ENCODE peak calls at places on chromosomes 3 and 15, in four cellular contexts. One of them, this sample, is unnamed.

GRCh38 chr15:94231728-94232086 is 346 bp downstream of the MCTP2 start:
- DNase-seq in K562: no peak
- DNase-seq in HCT116: no peak
- DNase-seq in HepG2: peak; percentile 7
- DNase-seq in this sample: no peak

GRCh38 chr15:50531763-50532162 is 14.7 kb downstream of the USP50 start:
- DNase-seq in HCT116: no peak
- DNase-seq in HepG2: no peak
- DNase-seq in K562: no peak
- DNase-seq in this sample: no peak

GRCh38 chr3:59046839-59047238 is 3.0 kb downstream of the CFAP20DC start:
- DNase-seq in K562: no peak
- DNase-seq in HCT116: no peak
- DNase-seq in HepG2: no peak
- DNase-seq in this sample: no peak

GRCh38 chr3:20310629-20311028 is 124.6 kb upstream of the SGO1 start:
- DNase-seq in HepG2: no peak
- DNase-seq in HCT116: no peak
- DNase-seq in K562: no peak
- DNase-seq in this sample: no peak

GRCh38 chr15:61081028-61081322 is 148.1 kb downstream of the RORA start:
- DNase-seq in HepG2: no peak
- DNase-seq in HCT116: no peak
- DNase-seq in K562: no peak
- DNase-seq in this sample: no peak

GRCh38 chr3:42670051-42670576 is 15.2 kb upstream of the KLHL40 start:
- DNase-seq in HepG2: no peak
- DNase-seq in HCT116: no peak
- DNase-seq in K562: no peak
- DNase-seq in this sample: no peak

GRCh38 chr3:87390821-87391220 is 114.4 kb upstream of the POU1F1 start:
- DNase-seq in HCT116: no peak
- DNase-seq in K562: no peak
- DNase-seq in HepG2: no peak
- DNase-seq in this sample: no peak

GRCh38 chr3:4904801-4905695 is 74.2 kb upstream of the BHLHE40 start:
- DNase-seq in HepG2: no peak
- DNase-seq in K562: peak; percentile 25
- DNase-seq in HCT116: no peak
- DNase-seq in this sample: no peak

GRCh38 chr3:35946857-35947514 is 307.7 kb downstream of the ARPP21 start:
- DNase-seq in HepG2: no peak
- DNase-seq in HCT116: no peak
- DNase-seq in K562: no peak
- DNase-seq in this sample: no peak

GRCh38 chr3:187750041-187750512 is 4.8 kb upstream of the BCL6 start:
- DNase-seq in K562: no peak
- DNase-seq in HCT116: peak; percentile 82
- DNase-seq in HepG2: peak; percentile 92
- DNase-seq in this sample: no peak

GRCh38 chr3:72338942-72339749 is 509.1 kb downstream of the SHQ1 start:
- DNase-seq in K562: peak; percentile 87
- DNase-seq in HepG2: peak; percentile 41
- DNase-seq in HCT116: peak; percentile 95
- DNase-seq in this sample: peak; percentile 13

GRCh38 chr3:58034738-58035511 is 26.7 kb downstream of the FLNB start:
- DNase-seq in HepG2: no peak
- DNase-seq in HCT116: no peak
- DNase-seq in K562: peak; percentile 52
- DNase-seq in this sample: no peak

GRCh38 chr3:155386817-155387403 is 93.4 kb upstream of the STRIT1 start:
- DNase-seq in HepG2: no peak
- DNase-seq in K562: no peak
- DNase-seq in HCT116: no peak
- DNase-seq in this sample: no peak

GRCh38 chr3:155385896-155386295 is 92.4 kb upstream of the STRIT1 start:
- DNase-seq in K562: no peak
- DNase-seq in HepG2: no peak
- DNase-seq in HCT116: no peak
- DNase-seq in this sample: no peak

GRCh38 chr3:155386306-155386705 is 92.8 kb upstream of the STRIT1 start:
- DNase-seq in K562: no peak
- DNase-seq in HCT116: no peak
- DNase-seq in HepG2: no peak
- DNase-seq in this sample: no peak

GRCh38 chr3:155377861-155378260 is 84.4 kb upstream of the STRIT1 start:
- DNase-seq in HCT116: no peak
- DNase-seq in K562: no peak
- DNase-seq in HepG2: no peak
- DNase-seq in this sample: no peak

GRCh38 chr3:155382396-155383042 is 89.0 kb upstream of the STRIT1 start:
- DNase-seq in HCT116: peak; percentile 63
- DNase-seq in K562: peak; percentile 85
- DNase-seq in HepG2: peak; percentile 53
- DNase-seq in this sample: peak; percentile 27
- TF ChIP-seq TCF7L2 in HCT116: no peak
- TF ChIP-seq TCF7L2 in K562: no peak
- TF ChIP-seq TCF7L2 in HepG2: no peak
- TF ChIP-seq TCF7L2 in this sample: no peak

GRCh38 chr15:32991544-32992192 is 202.8 kb downstream of the FMN1 start:
- DNase-seq in HepG2: no peak
- DNase-seq in K562: no peak
- DNase-seq in HCT116: no peak
- DNase-seq in this sample: no peak

GRCh38 chr15:32994810-32995424 is 199.6 kb downstream of the FMN1 start:
- DNase-seq in HepG2: peak; percentile 7
- DNase-seq in HCT116: peak; percentile 21
- DNase-seq in K562: peak; percentile 24
- DNase-seq in this sample: peak; percentile 20

GRCh38 chr15:32998182-32998581 is 196.3 kb downstream of the FMN1 start:
- DNase-seq in K562: no peak
- DNase-seq in HCT116: no peak
- DNase-seq in HepG2: no peak
- DNase-seq in this sample: no peak

GRCh38 chr15:32990071-32990470 is 204.4 kb downstream of the FMN1 start:
- DNase-seq in HCT116: no peak
- DNase-seq in HepG2: no peak
- DNase-seq in K562: no peak
- DNase-seq in this sample: no peak

DNA sequence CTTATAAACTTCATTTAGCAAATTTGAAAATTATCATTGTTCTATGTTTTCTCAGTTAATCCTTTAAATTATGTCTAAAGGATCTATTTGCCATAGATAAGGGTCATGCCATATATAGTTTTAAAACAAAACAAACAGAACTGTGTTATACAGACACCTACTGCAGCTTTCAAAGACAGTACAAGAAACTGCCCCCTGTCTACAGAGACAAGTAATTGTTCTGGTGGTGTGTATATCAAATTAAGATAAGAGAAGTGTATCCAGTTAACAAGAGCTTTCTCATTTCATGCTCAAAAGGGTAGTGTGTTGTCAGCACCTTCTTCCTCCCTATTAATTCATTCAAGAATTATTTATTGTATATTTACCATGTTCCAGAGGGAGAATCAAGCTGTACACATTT is 201.2 kb downstream of the FMN1 start:
- DNase-seq in K562: no peak
- DNase-seq in HepG2: no peak
- DNase-seq in HCT116: no peak
- DNase-seq in this sample: no peak
- TF ChIP-seq CTCF in K562: peak; percentile 17
- TF ChIP-seq CTCF in HepG2: no peak
- TF ChIP-seq CTCF in HCT116: no peak
- TF ChIP-seq CTCF in this sample: no peak

DNA sequence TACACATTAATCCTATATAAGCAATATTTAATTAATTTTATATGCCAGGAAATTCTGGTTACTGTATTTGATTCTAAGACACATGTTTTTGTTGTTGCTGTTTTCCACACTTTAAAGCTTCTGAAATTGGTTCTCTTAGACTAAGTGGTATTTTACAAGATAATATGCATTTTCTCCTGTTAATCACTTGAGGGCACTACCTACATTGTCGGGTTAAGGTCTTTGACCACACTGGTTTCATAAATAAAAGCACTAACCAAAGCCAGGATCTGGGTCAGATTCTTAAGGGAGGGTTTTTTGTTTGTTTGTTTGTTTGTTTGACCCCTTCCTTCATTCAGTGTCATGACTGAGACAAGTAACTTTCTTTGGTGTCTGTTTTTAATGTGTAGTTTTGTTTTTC is 590.2 kb downstream of the RBMS3 start:
- DNase-seq in HCT116: no peak
- DNase-seq in K562: no peak
- DNase-seq in HepG2: no peak
- DNase-seq in this sample: no peak
- TF ChIP-seq SIN3A in HCT116: no peak
- TF ChIP-seq SIN3A in K562: no peak
- TF ChIP-seq SIN3A in HepG2: no peak
- TF ChIP-seq SIN3A in this sample: no peak

GRCh38 chr3:119420196-119420595 is 43.2 kb downstream of the TMEM39A start:
- DNase-seq in K562: peak; percentile 14
- DNase-seq in HepG2: no peak
- DNase-seq in HCT116: no peak
- DNase-seq in this sample: no peak
- TF ChIP-seq TCF7L2 in K562: no peak
- TF ChIP-seq TCF7L2 in HepG2: no peak
- TF ChIP-seq TCF7L2 in HCT116: no peak
- TF ChIP-seq TCF7L2 in this sample: no peak

DNA sequence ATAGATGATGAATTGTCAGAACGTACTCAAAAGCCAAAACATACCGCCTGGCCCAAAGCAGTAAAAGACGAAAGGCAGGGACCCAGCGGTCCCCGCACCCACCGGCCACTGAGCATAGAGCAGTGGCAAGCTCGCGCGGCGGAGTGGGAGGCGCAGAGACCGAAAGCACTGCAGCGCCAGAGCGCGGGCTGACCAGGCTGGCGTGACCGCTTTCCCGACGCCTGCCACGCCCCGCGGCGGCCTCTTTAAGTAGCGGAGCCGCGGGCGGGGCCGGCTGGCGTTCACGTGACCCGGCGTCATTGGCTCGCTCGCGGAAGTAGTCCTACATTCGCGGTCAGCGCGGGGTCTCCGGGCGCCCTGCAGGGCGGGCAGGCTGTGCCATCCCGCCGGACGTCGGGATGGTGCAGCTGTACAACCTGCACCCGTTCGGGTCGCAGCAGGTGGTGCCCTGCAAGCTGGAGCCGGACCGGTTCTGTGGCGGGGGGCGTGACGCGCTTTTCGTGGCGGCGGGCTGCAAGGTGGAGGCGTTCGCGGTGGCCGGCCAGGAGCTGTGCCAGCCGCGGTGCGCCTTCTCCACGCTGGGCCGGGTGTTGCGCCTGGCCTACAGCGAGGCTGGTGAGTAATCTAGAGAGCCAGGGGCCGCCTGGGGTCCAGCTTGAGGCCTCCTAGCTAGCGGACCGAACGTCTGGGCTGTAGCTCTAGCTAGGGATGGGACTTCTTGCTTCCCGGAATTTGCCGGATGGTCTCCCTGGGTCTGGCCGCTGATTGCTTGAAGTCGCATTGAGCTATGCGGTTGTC is at the start of gene HPS3:
- DNase-seq in HCT116: peak; percentile 73
- DNase-seq in K562: peak; percentile 94
- DNase-seq in HepG2: peak; percentile 79
- DNase-seq in this sample: peak; percentile 54
- TF ChIP-seq CTCF in HCT116: no peak
- TF ChIP-seq CTCF in K562: no peak
- TF ChIP-seq CTCF in HepG2: peak; percentile 16
- TF ChIP-seq CTCF in this sample: no peak

GRCh38 chr3:53571264-53571663 is 76.9 kb downstream of the CACNA1D start:
- DNase-seq in HCT116: no peak
- DNase-seq in HepG2: no peak
- DNase-seq in K562: no peak
- DNase-seq in this sample: no peak
- TF ChIP-seq SIN3A in HCT116: no peak
- TF ChIP-seq SIN3A in HepG2: no peak
- TF ChIP-seq SIN3A in K562: no peak
- TF ChIP-seq SIN3A in this sample: no peak

GRCh38 chr3:114451051-114451451 is 157.2 kb downstream of the TIGIT start:
- DNase-seq in HCT116: no peak
- DNase-seq in HepG2: no peak
- DNase-seq in K562: no peak
- DNase-seq in this sample: no peak
- TF ChIP-seq TCF7L2 in HCT116: no peak
- TF ChIP-seq TCF7L2 in HepG2: no peak
- TF ChIP-seq TCF7L2 in K562: no peak
- TF ChIP-seq TCF7L2 in this sample: no peak

GRCh38 chr3:194344012-194344411 is 7.1 kb downstream of the CPN2 start:
- DNase-seq in HCT116: peak; percentile 28
- DNase-seq in HepG2: peak; percentile 30
- DNase-seq in K562: peak; percentile 81
- DNase-seq in this sample: no peak
- TF ChIP-seq CTCF in HCT116: peak; percentile 79
- TF ChIP-seq CTCF in HepG2: peak; percentile 81
- TF ChIP-seq CTCF in K562: peak; percentile 94
- TF ChIP-seq CTCF in this sample: peak; percentile 100

DNA sequence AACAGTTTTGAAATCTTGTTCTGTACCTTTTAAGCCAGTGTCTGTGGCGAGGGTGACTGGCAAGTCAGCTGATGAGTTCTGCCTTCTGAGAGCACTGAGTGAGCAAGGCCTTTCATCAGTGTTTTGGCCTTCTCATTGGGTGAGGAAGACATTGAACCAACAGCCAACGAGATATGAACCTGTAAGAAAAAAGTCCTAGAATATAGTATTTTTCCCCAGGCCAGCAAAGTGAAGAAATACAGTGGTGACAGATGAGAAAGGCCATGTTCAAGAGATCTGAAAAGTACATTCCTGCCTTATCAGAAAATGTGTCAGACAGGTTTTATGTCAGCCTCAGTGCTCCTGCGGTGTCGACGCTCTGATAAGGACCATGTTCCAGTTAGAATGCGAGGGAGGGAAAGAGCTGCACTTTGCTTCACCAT is 45.3 kb downstream of the TMEM39A start:
- DNase-seq in HepG2: no peak
- DNase-seq in HCT116: no peak
- DNase-seq in K562: peak; percentile 83
- DNase-seq in this sample: no peak
- TF ChIP-seq SIN3A in HepG2: no peak
- TF ChIP-seq SIN3A in HCT116: no peak
- TF ChIP-seq SIN3A in K562: no peak
- TF ChIP-seq SIN3A in this sample: no peak

GRCh38 chr3:30340500-30340899 is 265.9 kb upstream of the TGFBR2 start:
- DNase-seq in HCT116: no peak
- DNase-seq in HepG2: no peak
- DNase-seq in K562: no peak
- DNase-seq in this sample: no peak

GRCh38 chr3:30342319-30343060 is 263.9 kb upstream of the TGFBR2 start:
- DNase-seq in K562: no peak
- DNase-seq in HepG2: peak; percentile 87
- DNase-seq in HCT116: peak; percentile 89
- DNase-seq in this sample: peak; percentile 77

GRCh38 chr3:30341079-30341478 is 265.3 kb upstream of the TGFBR2 start:
- DNase-seq in HCT116: no peak
- DNase-seq in K562: no peak
- DNase-seq in HepG2: no peak
- DNase-seq in this sample: no peak

GRCh38 chr3:30343067-30343831 is 263.2 kb upstream of the TGFBR2 start:
- DNase-seq in K562: no peak
- DNase-seq in HCT116: no peak
- DNase-seq in HepG2: no peak
- DNase-seq in this sample: no peak

GRCh38 chr3:30341851-30342250 is 264.6 kb upstream of the TGFBR2 start:
- DNase-seq in HepG2: no peak
- DNase-seq in HCT116: no peak
- DNase-seq in K562: no peak
- DNase-seq in this sample: no peak
- TF ChIP-seq TCF7L2 in HepG2: no peak
- TF ChIP-seq TCF7L2 in HCT116: peak; percentile 49
- TF ChIP-seq TCF7L2 in K562: no peak
- TF ChIP-seq TCF7L2 in this sample: no peak

This sample was measured in Panc1.